ENCODE peak calls at places on chromosomes 1 and 21, in four cellular contexts. F, I, A and O are unnamed samples.

GRCh38 chr1:210626341-210626740 is 297.6 kb downstream of the HHAT start:
- DNase-seq in F (no peak), I (no peak), A (no peak), O (no peak)

GRCh38 chr21:20968391-20968790 is 29.8 kb upstream of the NCAM2 start:
- DNase-seq in F (no peak), I (no peak), A (no peak), O (no peak)

GRCh38 chr1:21645550-21645949 is 23.6 kb downstream of the RAP1GAP start:
- DNase-seq in F (no peak), I (peak), A (no peak), O (no peak)

GRCh38 chr1:31425301-31426081 is 12.5 kb downstream of the SERINC2 start:
- DNase-seq in F (no peak), I (no peak), A (no peak), O (no peak)

GRCh38 chr1:22174446-22174845 is 31.5 kb upstream of the WNT4 start:
- DNase-seq in F (no peak), I (no peak), A (no peak), O (no peak)

GRCh38 chr1:185694081-185694480 is 40.1 kb upstream of the HMCN1 start:
- DNase-seq in F (peak), I (no peak), A (no peak), O (no peak)

GRCh38 chr1:247845693-247846017 is 4.0 kb upstream of the OR11L1 start:
- DNase-seq in F (no peak), I (no peak), A (no peak), O (no peak)

GRCh38 chr21:27740084-27740483 is 773.2 kb upstream of the ADAMTS5 start:
- DNase-seq in F (no peak), I (no peak), A (no peak), O (no peak)

GRCh38 chr1:87449348-87449963 is 120.8 kb downstream of the LMO4 start:
- DNase-seq in F (peak), I (peak), A (no peak), O (peak)

GRCh38 chr1:228748431-228748830 is 13.2 kb downstream of the RHOU start:
- DNase-seq in F (no peak), I (no peak), A (no peak), O (no peak)

GRCh38 chr1:151837841-151838490 is 1.7 kb downstream of the C2CD4D start:
- DNase-seq in F (peak), I (no peak), A (no peak), O (no peak)